ENCODE peak calls at places on chromosomes 13 and 19, in five cellular contexts. T is Calu3, F is epithelial cell of esophagus, U is lower lobe of right lung, N is PC-3. M is an unnamed sample.
A peak's percentile ranks its signal among the peaks of the same experiment; 100 is the strongest.

GRCh38 chr13:102870677-102871415 is 25.0 kb downstream of the ERCC5 start:
- DNase-seq in T (peak; percentile 43), F (peak; percentile 63), U (peak; percentile 62), N (peak; percentile 63), M (no peak)

GRCh38 chr13:94427313-94427712 is 52.2 kb downstream of the DCT start:
- DNase-seq in T (no peak), F (peak; percentile 15), U (no peak), N (no peak), M (no peak)

GRCh38 chr13:99422556-99423220 is 78.6 kb upstream of the TM9SF2 start:
- DNase-seq in T (no peak), F (no peak), U (no peak), N (no peak), M (no peak)

GRCh38 chr13:30690282-30691188 is 44.8 kb upstream of the ALOX5AP start:
- DNase-seq in T (peak; percentile 12), F (peak; percentile 83), U (peak; percentile 83), N (peak; percentile 23), M (peak; percentile 88)

GRCh38 chr19:3028305-3029069 is 593 bp downstream of the TLE2 start:
- DNase-seq in T (no peak), F (no peak), U (no peak), N (no peak), M (no peak)

GRCh38 chr19:32324631-32325215 is 20.7 kb upstream of the ZNF507 start:
- DNase-seq in T (no peak), F (no peak), U (no peak), N (no peak), M (no peak)

GRCh38 chr13:32272021-32272695 is 43.0 kb downstream of the ZAR1L start:
- DNase-seq in T (no peak), F (peak; percentile 52), U (no peak), N (no peak), M (no peak)

GRCh38 chr19:1465191-1466016 is 13.6 kb downstream of the C19orf25 start:
- DNase-seq in T (no peak), F (peak; percentile 79), U (no peak), N (no peak), M (no peak)

GRCh38 chr19:6270822-6271221 is 9.0 kb downstream of the MLLT1 start:
- DNase-seq in T (no peak), F (no peak), U (no peak), N (no peak), M (no peak)

DNA sequence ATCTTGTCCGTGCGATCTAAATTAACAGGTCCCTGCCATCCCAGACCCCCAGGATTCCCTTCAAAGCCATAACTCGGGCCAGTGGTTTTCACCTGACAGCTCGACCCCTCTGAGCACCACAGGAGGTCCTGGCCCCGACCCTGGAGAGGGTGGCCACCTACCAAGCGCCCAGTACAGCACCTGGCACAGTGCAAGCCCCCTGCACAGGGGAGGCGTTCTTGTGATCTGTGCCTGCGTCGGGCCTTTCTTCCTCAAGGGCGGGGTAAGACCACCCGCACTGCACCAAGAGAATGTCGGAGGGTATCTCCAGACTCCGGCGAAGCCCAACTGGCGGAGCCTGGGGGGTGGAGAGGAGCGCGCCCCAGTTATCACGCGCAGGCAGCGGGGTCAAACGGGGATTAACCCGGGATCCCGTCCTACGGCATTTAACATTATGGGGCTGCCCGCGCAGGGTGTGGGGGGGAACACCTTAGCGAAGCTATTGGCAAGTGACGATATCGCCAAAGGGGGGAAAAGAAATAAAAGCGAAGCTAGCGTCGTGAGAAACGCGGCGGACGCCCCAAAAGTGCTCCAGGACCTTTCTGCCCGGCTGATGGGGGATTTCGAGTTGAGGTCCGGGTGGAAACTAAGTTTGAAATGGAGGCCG is 1.3 kb upstream of the HNRNPL start:
- DNase-seq in T (no peak), F (no peak), U (peak; percentile 61), N (no peak), M (no peak)
- TF ChIP-seq CTCF in T (no peak), F (no peak), U (no peak), N (no peak), M (no peak)

DNA sequence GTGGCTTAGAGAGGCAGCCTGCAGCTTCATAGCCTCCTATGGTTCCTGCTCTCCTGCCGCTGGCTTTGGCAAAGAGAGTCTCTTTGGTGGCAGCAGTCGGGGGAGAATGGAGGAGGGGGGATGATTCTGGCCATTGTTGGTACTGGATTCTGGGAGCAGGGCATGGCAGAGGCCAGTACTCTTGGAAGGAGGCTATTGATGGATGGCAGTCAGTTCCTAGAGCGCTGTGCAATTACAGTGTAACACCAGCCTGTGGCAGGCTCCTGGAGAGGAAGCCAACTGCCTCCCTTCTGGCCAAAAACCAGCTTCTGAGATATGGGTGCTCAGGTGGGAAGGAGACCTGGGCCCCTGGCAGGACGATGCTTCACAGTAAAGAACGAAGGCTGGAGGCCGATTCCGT is 47.9 kb upstream of the TMTC4 start:
- DNase-seq in T (no peak), F (no peak), U (no peak), N (no peak), M (no peak)
- TF ChIP-seq CTCF in T (no peak), F (no peak), U (no peak), N (no peak), M (no peak)

GRCh38 chr13:109733550-109733949 is 52.8 kb downstream of the IRS2 start:
- DNase-seq in T (no peak), F (no peak), U (no peak), N (no peak), M (no peak)

GRCh38 chr13:109734002-109734785 is 52.2 kb downstream of the IRS2 start:
- DNase-seq in T (no peak), F (no peak), U (no peak), N (no peak), M (no peak)

GRCh38 chr13:109737046-109737573 is 49.3 kb downstream of the IRS2 start:
- DNase-seq in T (no peak), F (no peak), U (no peak), N (no peak), M (no peak)

GRCh38 chr13:109737606-109738005 is 48.8 kb downstream of the IRS2 start:
- DNase-seq in T (no peak), F (peak; percentile 83), U (no peak), N (no peak), M (no peak)

GRCh38 chr13:109735567-109735966 is 50.8 kb downstream of the IRS2 start:
- DNase-seq in T (no peak), F (no peak), U (no peak), N (no peak), M (no peak)
- TF ChIP-seq CTCF in T (no peak), F (no peak), U (no peak), N (no peak), M (no peak)

DNA sequence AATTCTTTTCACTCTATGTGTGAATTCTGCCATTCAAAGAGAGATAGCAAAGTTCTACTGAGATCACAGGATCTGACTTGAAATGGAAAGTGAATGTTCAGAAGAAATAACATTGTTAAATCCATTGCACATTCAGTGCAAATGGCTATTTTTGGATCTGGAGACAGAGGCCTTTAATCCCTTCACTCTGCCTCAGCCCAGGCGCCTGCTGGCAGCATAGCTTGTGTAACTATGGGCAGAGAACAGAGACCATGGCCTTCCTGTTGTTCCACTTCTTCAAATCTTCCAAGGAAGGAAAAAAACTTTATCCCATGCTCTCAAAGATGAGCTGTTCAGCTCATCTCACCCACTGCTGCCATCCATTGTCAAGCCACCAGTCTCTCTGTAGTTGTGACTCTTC is 265.4 kb downstream of the LMO7 start:
- DNase-seq in T (no peak), F (no peak), U (no peak), N (no peak), M (no peak)
- TF ChIP-seq CTCF in T (no peak), F (no peak), U (no peak), N (no peak), M (no peak)

GRCh38 chr13:41621716-41622508 is 164.6 kb downstream of the RGCC start:
- DNase-seq in T (no peak), F (no peak), U (no peak), N (no peak), M (no peak)
- TF ChIP-seq CTCF in T (no peak), F (no peak), U (no peak), N (no peak), M (no peak)